ENCODE peak calls at places on chromosomes 2 and 18, in four cellular contexts. One of them, this sample, is unnamed.

GRCh38 chr18:57908092-57908491 is 105.0 kb upstream of the ATP8B1 start:
- DNase-seq in stomach: no peak
- DNase-seq in DND-41: no peak
- DNase-seq in MM.1S: no peak
- DNase-seq in this sample: no peak

GRCh38 chr18:25005602-25006375 is 346.2 kb downstream of the ZNF521 start:
- DNase-seq in stomach: no peak
- DNase-seq in DND-41: no peak
- DNase-seq in MM.1S: no peak
- DNase-seq in this sample: no peak

GRCh38 chr2:46947841-46948240 is 32.2 kb upstream of the MCFD2 start:
- DNase-seq in stomach: no peak
- DNase-seq in DND-41: no peak
- DNase-seq in MM.1S: no peak
- DNase-seq in this sample: no peak

GRCh38 chr2:143463717-143464116 is 334.5 kb downstream of the ARHGAP15 start:
- DNase-seq in stomach: no peak
- DNase-seq in DND-41: no peak
- DNase-seq in MM.1S: peak
- DNase-seq in this sample: no peak

GRCh38 chr18:28973324-28973723 is 796.4 kb upstream of the CDH2 start:
- DNase-seq in stomach: no peak
- DNase-seq in DND-41: no peak
- DNase-seq in MM.1S: no peak
- DNase-seq in this sample: no peak

GRCh38 chr2:170597705-170598420 is 117.3 kb upstream of the SP5 start:
- DNase-seq in stomach: no peak
- DNase-seq in DND-41: no peak
- DNase-seq in MM.1S: no peak
- DNase-seq in this sample: no peak

GRCh38 chr2:180753809-180754761 is 226.3 kb upstream of the UBE2E3 start:
- DNase-seq in stomach: no peak
- DNase-seq in DND-41: no peak
- DNase-seq in MM.1S: no peak
- DNase-seq in this sample: no peak

GRCh38 chr2:79713131-79713785 is 200.4 kb downstream of the CTNNA2 start:
- DNase-seq in stomach: no peak
- DNase-seq in DND-41: no peak
- DNase-seq in MM.1S: no peak
- DNase-seq in this sample: no peak

GRCh38 chr18:45567123-45567522 is 48.2 kb upstream of the SLC14A2 start:
- DNase-seq in stomach: no peak
- DNase-seq in DND-41: no peak
- DNase-seq in MM.1S: no peak
- DNase-seq in this sample: no peak

GRCh38 chr18:42157420-42157819 is 202.4 kb downstream of the PIK3C3 start:
- DNase-seq in stomach: no peak
- DNase-seq in DND-41: no peak
- DNase-seq in MM.1S: no peak
- DNase-seq in this sample: no peak

GRCh38 chr2:107595749-107596148 is 230.9 kb upstream of the RGPD4 start:
- DNase-seq in stomach: no peak
- DNase-seq in DND-41: no peak
- DNase-seq in MM.1S: no peak
- DNase-seq in this sample: no peak

GRCh38 chr2:31504305-31504704 is 76.4 kb downstream of the SRD5A2 start:
- DNase-seq in stomach: no peak
- DNase-seq in DND-41: no peak
- DNase-seq in MM.1S: no peak
- DNase-seq in this sample: no peak

GRCh38 chr18:47858607-47859006 is 71.9 kb downstream of the SMAD2 start:
- DNase-seq in stomach: no peak
- DNase-seq in DND-41: no peak
- DNase-seq in MM.1S: no peak
- DNase-seq in this sample: no peak
- H3K4me3 ChIP-seq in stomach: no peak
- H3K4me3 ChIP-seq in DND-41: no peak
- H3K4me3 ChIP-seq in MM.1S: no peak
- H3K4me3 ChIP-seq in this sample: no peak

GRCh38 chr2:239184968-239185903 is 215.6 kb downstream of the HDAC4 start:
- DNase-seq in stomach: peak
- DNase-seq in DND-41: no peak
- DNase-seq in MM.1S: no peak
- DNase-seq in this sample: no peak
- H3K4me3 ChIP-seq in stomach: no peak
- H3K4me3 ChIP-seq in DND-41: no peak
- H3K4me3 ChIP-seq in MM.1S: no peak
- H3K4me3 ChIP-seq in this sample: no peak

GRCh38 chr2:232487385-232488096 is at the start of gene ECEL1:
- DNase-seq in stomach: no peak
- DNase-seq in DND-41: no peak
- DNase-seq in MM.1S: no peak
- DNase-seq in this sample: no peak
- H3K4me3 ChIP-seq in stomach: peak
- H3K4me3 ChIP-seq in DND-41: no peak
- H3K4me3 ChIP-seq in MM.1S: no peak
- H3K4me3 ChIP-seq in this sample: no peak

GRCh38 chr18:77124452-77124922 is 8.1 kb downstream of the MBP start:
- DNase-seq in stomach: no peak
- DNase-seq in DND-41: peak
- DNase-seq in MM.1S: no peak
- DNase-seq in this sample: peak

GRCh38 chr18:77131100-77131651 is 1.4 kb downstream of the MBP start:
- DNase-seq in stomach: no peak
- DNase-seq in DND-41: peak
- DNase-seq in MM.1S: no peak
- DNase-seq in this sample: no peak

GRCh38 chr18:77129150-77129551 is 3.4 kb downstream of the MBP start:
- DNase-seq in stomach: no peak
- DNase-seq in DND-41: no peak
- DNase-seq in MM.1S: no peak
- DNase-seq in this sample: no peak

GRCh38 chr18:77130229-77131099 is 2.1 kb downstream of the MBP start:
- DNase-seq in stomach: no peak
- DNase-seq in DND-41: peak
- DNase-seq in MM.1S: no peak
- DNase-seq in this sample: no peak

DNA sequence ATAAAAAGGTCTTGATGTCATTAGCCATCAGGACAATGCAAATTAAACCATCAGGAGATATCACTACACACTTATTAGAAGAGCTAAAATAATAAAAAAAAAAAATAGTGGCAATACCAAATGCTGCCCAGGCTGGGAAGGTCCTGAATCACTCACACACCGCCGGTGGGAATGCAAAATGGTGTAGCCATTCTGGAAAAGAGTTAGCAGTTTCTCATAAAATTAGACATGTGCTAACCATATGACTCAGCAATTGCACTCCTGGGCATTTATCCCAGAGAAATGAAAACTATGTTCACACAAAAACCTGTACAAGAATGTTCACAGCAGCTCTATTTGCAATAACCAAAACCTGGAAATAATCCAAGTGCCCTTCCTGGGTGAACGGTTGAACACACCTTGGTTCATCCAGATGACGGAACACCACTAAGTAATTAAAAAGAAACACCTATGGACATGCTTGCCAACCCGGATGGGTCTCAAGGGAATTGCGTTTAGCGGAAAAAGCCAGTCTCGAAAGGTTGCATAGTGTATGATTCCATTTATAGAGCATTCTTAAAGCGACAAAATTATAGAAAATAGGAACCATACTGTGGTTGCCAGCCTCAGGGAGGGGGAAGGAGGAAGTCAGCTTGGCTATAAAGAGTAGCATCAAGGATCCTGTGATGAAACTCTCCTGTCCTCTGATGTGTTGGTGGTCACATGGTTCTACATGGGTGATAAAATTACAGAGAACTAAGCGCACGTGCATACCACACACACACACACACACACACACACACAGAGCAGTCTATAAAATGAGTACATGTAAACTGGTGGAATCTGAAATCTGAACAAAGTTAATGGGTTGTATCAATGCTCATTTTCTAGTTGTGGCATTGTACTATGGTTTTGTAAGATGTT is 4.6 kb downstream of the MBP start:
- DNase-seq in stomach: no peak
- DNase-seq in DND-41: peak
- DNase-seq in MM.1S: no peak
- DNase-seq in this sample: peak
- H3K4me3 ChIP-seq in stomach: no peak
- H3K4me3 ChIP-seq in DND-41: peak
- H3K4me3 ChIP-seq in MM.1S: no peak
- H3K4me3 ChIP-seq in this sample: peak

DNA sequence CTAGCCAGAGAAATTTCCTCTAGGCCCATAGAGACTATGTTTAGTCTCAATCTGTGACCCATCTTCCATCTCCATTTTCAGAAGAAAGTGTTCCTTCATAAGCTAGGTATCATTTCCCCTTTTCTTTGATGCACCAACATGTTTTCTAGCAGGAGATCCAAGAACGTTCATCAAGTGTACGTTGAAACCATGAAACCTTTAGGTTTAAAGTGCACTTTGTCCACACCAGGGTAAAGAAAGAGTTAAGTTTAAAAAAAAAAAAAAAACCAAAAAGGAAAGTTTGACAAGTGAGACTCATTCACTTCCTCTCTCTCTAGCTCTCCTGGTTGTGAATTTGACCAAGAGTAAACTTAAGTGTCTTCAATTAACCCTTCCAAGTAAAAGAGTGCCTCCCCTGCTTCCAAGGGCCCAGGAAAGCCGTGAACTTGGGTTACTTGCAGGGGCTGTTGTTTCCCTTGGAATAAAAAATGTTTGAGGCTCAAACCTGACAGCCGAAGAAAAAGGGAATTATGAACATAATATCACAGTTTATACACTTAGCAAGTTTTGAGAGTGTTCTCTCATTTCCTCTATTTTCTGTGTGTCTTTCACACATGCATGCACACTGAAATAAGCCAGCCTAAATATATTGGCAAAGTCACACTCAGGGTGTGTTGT is 56.7 kb downstream of the LBH start:
- DNase-seq in stomach: no peak
- DNase-seq in DND-41: no peak
- DNase-seq in MM.1S: no peak
- DNase-seq in this sample: no peak
- H3K4me3 ChIP-seq in stomach: no peak
- H3K4me3 ChIP-seq in DND-41: no peak
- H3K4me3 ChIP-seq in MM.1S: no peak
- H3K4me3 ChIP-seq in this sample: no peak